ENCODE peak calls at places on chromosomes 3 and 15, in seven cellular contexts. D is A673, J is SJSA1, N is psoas muscle, O is stomach, W is fibroblast of lung, C is adrenal gland. P is an unnamed sample. For H3K9me3, the result is how much of the 10 kb centered on the place peaks cover.

GRCh38 chr3:192907784-192908183 is 9.9 kb downstream of the MB21D2 start:
- DNase-seq in D (no peak), C (no peak), O (no peak), N (no peak), W (no peak), J (no peak), P (no peak)

GRCh38 chr15:75697523-75698398 is 14.9 kb downstream of the CSPG4 start:
- DNase-seq in D (no peak), O (no peak), W (no peak), N (no peak), C (no peak), J (no peak), P (no peak)

GRCh38 chr3:159538507-159538906 is 450.1 kb upstream of the IL12A start:
- DNase-seq in D (no peak), O (no peak), W (no peak), N (no peak), C (no peak), J (no peak), P (no peak)

GRCh38 chr3:109023656-109024254 is 70.1 kb upstream of the GUCA1C start:
- DNase-seq in C (peak), W (peak), D (peak), N (no peak), J (no peak), O (peak), P (peak)

GRCh38 chr15:48774484-48774883 is 36.4 kb downstream of the CEP152 start:
- DNase-seq in W (no peak), O (no peak), D (no peak), C (no peak), J (no peak), N (no peak), P (no peak)

GRCh38 chr3:62374375-62374876 is 1.1 kb upstream of the FEZF2 start:
- DNase-seq in J (no peak), D (no peak), C (no peak), W (peak), O (no peak), N (no peak), P (no peak)

GRCh38 chr3:33218446-33219174 is at the start of gene SUSD5:
- DNase-seq in C (no peak), O (no peak), W (peak), N (peak), J (peak), D (peak), P (no peak)

GRCh38 chr3:109330405-109330804 is 6.9 kb downstream of the DPPA4 start:
- DNase-seq in O (no peak), J (no peak), N (no peak), D (no peak), C (no peak), W (no peak), P (no peak)

GRCh38 chr3:124669470-124669869 is 60.8 kb upstream of the UMPS start:
- DNase-seq in O (no peak), D (no peak), C (no peak), J (no peak), N (no peak), W (peak), P (no peak)

DNA sequence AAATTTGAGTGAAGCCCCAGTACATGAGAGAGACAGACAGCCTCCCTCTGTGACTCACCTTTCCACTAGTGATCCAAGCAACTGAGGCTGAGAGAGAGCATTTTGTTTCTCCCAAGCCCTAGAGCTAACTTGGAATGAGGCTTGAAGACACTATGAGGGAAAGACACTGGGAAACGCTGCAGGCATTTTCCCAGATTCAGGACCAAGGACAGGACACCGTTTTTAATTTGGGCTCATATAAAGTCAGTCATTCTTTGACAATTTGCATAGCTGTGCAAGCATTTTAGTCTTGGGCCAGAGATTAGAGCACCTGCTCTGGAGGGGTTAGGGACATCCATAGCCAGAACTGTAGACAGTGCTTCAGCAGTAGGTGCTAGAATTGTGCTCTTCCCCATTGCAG is 249.0 kb downstream of the AGBL1 start:
- DNase-seq in O (no peak), C (no peak), W (no peak), J (no peak), N (no peak), D (no peak), P (no peak)
- H3K27ac ChIP-seq in O (no peak), C (no peak), W (no peak), J (no peak), N (no peak), D (no peak), P (no peak)

GRCh38 chr15:25185156-25185710 is 230.4 kb downstream of the SNRPN start:
- DNase-seq in D (no peak), C (no peak), N (peak), W (no peak), J (no peak), O (no peak), P (no peak)
- H3K9me3 ChIP-seq in D (under half), C (under half), N (under half), W (under half), J (under half), O (under half), P (half or more)

GRCh38 chr3:64915778-64916177 is 228.0 kb upstream of the ADAMTS9 start:
- DNase-seq in D (no peak), J (no peak), N (no peak), W (peak), C (peak), O (no peak), P (no peak)

GRCh38 chr3:64917914-64918313 is 230.1 kb upstream of the ADAMTS9 start:
- DNase-seq in O (no peak), W (no peak), N (no peak), D (no peak), C (no peak), J (no peak), P (no peak)

GRCh38 chr3:64916937-64917336 is 229.1 kb upstream of the ADAMTS9 start:
- DNase-seq in D (peak), C (no peak), W (no peak), O (no peak), J (no peak), N (no peak), P (no peak)

GRCh38 chr3:64918989-64919388 is 231.2 kb upstream of the ADAMTS9 start:
- DNase-seq in D (peak), J (no peak), W (no peak), N (no peak), C (no peak), O (no peak), P (no peak)

DNA sequence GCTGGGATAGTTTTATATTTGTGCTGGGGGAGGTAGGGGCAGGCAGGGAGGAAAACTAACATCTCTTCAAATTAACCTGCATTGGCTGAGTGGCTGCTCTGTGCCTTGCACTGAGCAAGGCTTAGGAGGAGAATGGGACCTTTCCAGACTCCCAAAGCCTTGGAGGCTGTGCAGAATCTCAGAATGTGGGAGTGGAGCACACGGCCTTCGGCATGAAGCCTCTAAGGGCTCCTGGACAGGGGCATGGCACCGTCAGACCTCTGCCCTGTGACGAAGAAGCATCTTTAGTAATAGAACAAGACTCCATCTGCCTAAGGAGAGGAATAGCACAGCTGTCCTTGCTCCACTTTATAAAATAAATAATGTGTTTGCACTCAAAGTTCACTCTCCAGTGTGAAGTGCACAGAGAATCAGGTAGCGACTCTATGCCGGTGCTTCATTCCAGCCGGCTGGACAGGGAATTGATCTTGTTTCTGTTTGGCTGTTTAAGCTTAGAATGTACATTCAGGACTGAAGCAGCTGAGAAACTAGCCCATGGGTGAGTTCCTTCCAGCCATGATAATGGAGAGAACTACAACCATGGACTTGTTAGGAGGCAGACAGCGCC is 228.5 kb upstream of the ADAMTS9 start:
- DNase-seq in O (no peak), W (no peak), J (no peak), C (no peak), D (no peak), N (no peak), P (no peak)
- H3K27ac ChIP-seq in O (peak), W (no peak), J (no peak), C (no peak), D (peak), N (peak), P (no peak)

DNA sequence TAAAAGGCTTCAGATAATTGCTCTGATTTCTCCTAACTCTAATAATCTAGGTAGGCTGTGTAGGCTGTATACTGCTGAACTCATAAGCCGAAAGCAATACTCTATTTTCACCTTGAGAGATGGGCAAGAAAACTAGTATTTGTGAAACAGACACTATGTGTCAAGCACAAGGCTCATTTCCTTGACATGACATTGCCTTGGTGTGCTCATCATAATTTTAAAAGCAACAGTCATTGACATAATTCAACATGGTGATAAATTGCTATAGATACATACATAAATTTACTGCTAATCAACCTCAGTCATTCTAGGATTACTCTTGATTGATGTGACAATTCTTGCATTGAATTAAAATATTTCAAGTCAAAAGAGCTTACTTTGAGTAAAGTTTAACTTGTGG is 304.7 kb downstream of the CNTN3 start:
- DNase-seq in D (no peak), W (no peak), C (no peak), O (no peak), N (no peak), J (no peak), P (no peak)
- H3K9me3 ChIP-seq in D (under half), W (under half), C (under half), O (under half), N (under half), J (under half), P (under half)

DNA sequence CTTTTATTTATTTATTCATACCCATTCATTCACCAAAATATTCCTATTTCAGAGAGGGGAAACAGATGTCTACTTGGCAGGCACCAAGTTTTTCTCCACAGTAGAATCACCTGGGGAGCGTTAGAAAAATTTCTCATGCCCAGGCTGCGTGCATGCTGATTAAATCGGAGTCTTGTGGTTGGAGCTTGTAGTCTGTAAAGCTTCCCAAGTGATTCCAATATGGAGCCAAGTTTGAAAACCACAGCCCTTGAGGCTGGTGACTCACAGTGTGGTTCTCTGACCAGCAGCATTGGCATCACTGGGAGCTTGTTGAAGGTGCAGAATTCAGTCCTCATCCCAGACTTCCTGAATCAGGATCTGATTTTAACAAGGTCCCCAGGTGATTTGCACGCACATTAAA is 49.7 kb downstream of the PDHB start:
- DNase-seq in O (no peak), J (peak), W (peak), C (peak), D (peak), N (no peak), P (no peak)
- H3K27ac ChIP-seq in O (no peak), J (peak), W (peak), C (no peak), D (no peak), N (peak), P (no peak)

DNA sequence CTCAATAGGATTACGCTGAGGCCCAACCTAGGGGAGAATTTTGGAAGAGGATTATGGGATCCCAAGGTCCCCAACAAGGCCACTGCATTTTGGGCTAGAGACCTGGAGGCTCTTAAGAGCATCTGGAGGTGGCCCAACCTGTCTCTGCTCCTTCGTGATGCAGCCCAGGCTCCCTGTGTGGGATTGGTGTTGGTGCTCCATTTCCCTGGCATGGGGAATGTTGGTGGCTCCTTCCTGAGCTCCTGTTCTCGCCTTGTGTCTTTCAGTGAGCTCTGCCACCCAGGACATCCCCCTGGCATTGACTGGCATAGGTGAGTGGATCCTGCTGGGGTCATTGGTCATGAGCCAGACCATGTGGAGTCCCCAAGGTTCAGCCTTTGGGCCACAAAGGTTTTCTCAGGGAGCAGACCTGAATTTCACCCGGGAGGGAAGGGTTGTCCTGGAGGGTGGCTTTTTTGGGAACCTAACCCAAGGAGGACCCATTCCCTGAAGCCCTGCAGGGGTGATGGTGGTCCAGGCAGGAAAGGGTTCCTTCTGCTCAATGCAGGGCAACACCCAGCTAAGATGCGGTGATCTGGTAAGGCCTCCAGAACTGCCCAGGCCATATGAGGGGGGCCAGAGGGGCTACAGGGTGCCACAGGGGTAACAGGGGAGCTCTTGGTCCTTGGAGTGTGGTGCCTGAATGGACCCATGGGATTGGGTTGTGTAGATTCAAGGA is 202.5 kb downstream of the UBE3A start:
- DNase-seq in D (no peak), N (peak), C (no peak), W (no peak), O (no peak), J (no peak), P (no peak)
- H3K9me3 ChIP-seq in D (under half), N (under half), C (under half), W (under half), O (under half), J (under half), P (under half)

DNA sequence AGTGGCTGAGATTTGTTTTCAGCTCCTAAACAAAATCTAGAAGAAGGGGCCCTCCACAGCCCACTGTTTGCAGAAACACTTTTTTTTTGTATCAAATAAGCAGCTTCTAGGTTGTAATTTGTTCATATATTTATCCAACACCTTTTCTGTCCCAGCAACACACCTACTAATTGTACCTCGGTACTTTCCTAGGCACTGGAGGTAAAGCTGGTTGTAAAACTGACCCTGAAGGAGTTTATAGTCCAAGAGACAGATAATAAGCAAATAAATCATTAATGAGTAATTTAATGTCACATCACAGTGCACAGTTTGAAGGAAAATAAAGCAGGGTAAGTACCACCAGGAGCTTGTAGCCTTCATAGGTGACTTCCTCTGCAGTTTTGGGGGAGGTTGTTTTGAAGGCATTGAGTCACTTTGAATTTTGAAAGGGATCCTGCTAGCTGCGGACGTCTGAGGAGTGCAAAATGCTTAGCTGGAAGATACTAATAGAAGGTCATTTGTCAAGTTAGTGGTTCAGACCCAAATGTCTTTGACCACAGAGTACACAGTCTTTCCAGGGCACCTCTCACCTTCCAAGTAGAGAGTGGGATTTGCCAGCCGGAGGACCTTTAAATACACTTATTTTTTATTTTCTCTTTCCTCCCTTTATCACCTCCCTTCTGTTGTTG is 53.7 kb downstream of the CMSS1 start:
- DNase-seq in N (no peak), D (no peak), O (no peak), W (no peak), C (no peak), J (no peak), P (no peak)
- H3K27ac ChIP-seq in N (peak), D (no peak), O (peak), W (peak), C (no peak), J (no peak), P (no peak)

GRCh38 chr15:95017950-95018349 is 786.6 kb downstream of the MCTP2 start:
- DNase-seq in N (peak), O (peak), W (no peak), C (peak), J (peak), D (peak), P (no peak)
- H3K9me3 ChIP-seq in N (under half), O (under half), W (under half), C (under half), J (under half), D (under half), P (under half)

GRCh38 chr3:143118630-143119008 is 952 bp upstream of the CHST2 start:
- DNase-seq in O (no peak), N (no peak), C (no peak), J (no peak), W (no peak), D (no peak), P (no peak)
- H3K27ac ChIP-seq in O (peak), N (peak), C (no peak), J (no peak), W (no peak), D (no peak), P (no peak)

GRCh38 chr15:50971115-50971514 is 62.6 kb downstream of the AP4E1 start:
- DNase-seq in W (no peak), J (no peak), N (no peak), O (no peak), C (no peak), D (no peak), P (no peak)
- H3K9me3 ChIP-seq in W (under half), J (under half), N (under half), O (under half), C (under half), D (under half), P (under half)